ENCODE peak calls at places on chromosomes 16 and 17, in four cellular contexts. U, G, Z and P are unnamed samples.

GRCh38 chr16:24359490-24359889 is 103.4 kb downstream of the CACNG3 start:
- DNase-seq in U (no peak), G (no peak), Z (no peak), P (no peak)

GRCh38 chr16:57039148-57039812 is 49.9 kb downstream of the NLRC5 start:
- DNase-seq in U (no peak), G (no peak), Z (no peak), P (no peak)

GRCh38 chr16:11207646-11208045 is 48.4 kb downstream of the SOCS1 start:
- DNase-seq in U (no peak), G (no peak), Z (no peak), P (no peak)

GRCh38 chr16:64412578-64413280 is 709.1 kb downstream of the CDH11 start:
- DNase-seq in U (no peak), G (no peak), Z (no peak), P (no peak)

GRCh38 chr16:79139799-79140198 is 460.7 kb downstream of the MAF start:
- DNase-seq in U (no peak), G (no peak), Z (no peak), P (no peak)

GRCh38 chr17:65742433-65743312 is 181.2 kb upstream of the AXIN2 start:
- DNase-seq in U (no peak), G (no peak), Z (peak; percentile 70), P (no peak)

GRCh38 chr17:20225162-20226115 is 216.3 kb downstream of the SPECC1 start:
- DNase-seq in U (no peak), G (no peak), Z (no peak), P (no peak)

GRCh38 chr16:82368041-82368440 is 198.0 kb upstream of the MPHOSPH6 start:
- DNase-seq in U (no peak), G (peak; percentile 52), Z (peak; percentile 38), P (peak; percentile 59)

GRCh38 chr17:73196500-73196899 is 3.6 kb downstream of the COG1 start:
- DNase-seq in U (no peak), G (peak; percentile 39), Z (no peak), P (peak; percentile 63)

GRCh38 chr17:42407289-42407836 is 15.7 kb downstream of the CAVIN1 start:
- DNase-seq in U (peak; percentile 89), G (peak; percentile 82), Z (no peak), P (peak; percentile 94)

GRCh38 chr16:73154063-73154870 is 106.3 kb upstream of the ZFHX3 start:
- DNase-seq in U (peak; percentile 26), G (peak; percentile 25), Z (no peak), P (no peak)

GRCh38 chr17:35577826-35578194 is 561 bp downstream of the PEX12 start:
- DNase-seq in U (no peak), G (no peak), Z (no peak), P (no peak)

GRCh38 chr17:30920282-30920681 is 1.5 kb upstream of the ADAP2 start:
- DNase-seq in U (no peak), G (peak; percentile 29), Z (no peak), P (peak; percentile 51)
- TF ChIP-seq CTCF in U (no peak), G (no peak), Z (no peak), P (no peak)

GRCh38 chr17:57106836-57107497 is 21.9 kb downstream of the AKAP1 start:
- DNase-seq in U (no peak), G (no peak), Z (no peak), P (no peak)
- H3K4me1 ChIP-seq in U (peaks cover 64% of the 10 kb centered on the region), G (peaks cover 97% of the 10 kb centered on the region), Z (peaks cover 71% of the 10 kb centered on the region), P (peaks cover 83% of the 10 kb centered on the region)

GRCh38 chr16:8907096-8907495 is 24.9 kb downstream of the LITAFD start:
- DNase-seq in U (no peak), G (no peak), Z (no peak), P (no peak)

GRCh38 chr16:8904018-8904430 is 21.9 kb downstream of the LITAFD start:
- DNase-seq in U (peak; percentile 63), G (no peak), Z (no peak), P (no peak)

GRCh38 chr16:8908779-8909468 is 26.8 kb downstream of the LITAFD start:
- DNase-seq in U (no peak), G (no peak), Z (no peak), P (no peak)

GRCh38 chr16:8905168-8905762 is 23.1 kb downstream of the LITAFD start:
- DNase-seq in U (no peak), G (no peak), Z (peak; percentile 19), P (no peak)

GRCh38 chr16:8905795-8906591 is 23.8 kb downstream of the LITAFD start:
- DNase-seq in U (no peak), G (no peak), Z (no peak), P (no peak)
- TF ChIP-seq CTCF in U (no peak), G (no peak), Z (no peak), P (peak; percentile 6)

DNA sequence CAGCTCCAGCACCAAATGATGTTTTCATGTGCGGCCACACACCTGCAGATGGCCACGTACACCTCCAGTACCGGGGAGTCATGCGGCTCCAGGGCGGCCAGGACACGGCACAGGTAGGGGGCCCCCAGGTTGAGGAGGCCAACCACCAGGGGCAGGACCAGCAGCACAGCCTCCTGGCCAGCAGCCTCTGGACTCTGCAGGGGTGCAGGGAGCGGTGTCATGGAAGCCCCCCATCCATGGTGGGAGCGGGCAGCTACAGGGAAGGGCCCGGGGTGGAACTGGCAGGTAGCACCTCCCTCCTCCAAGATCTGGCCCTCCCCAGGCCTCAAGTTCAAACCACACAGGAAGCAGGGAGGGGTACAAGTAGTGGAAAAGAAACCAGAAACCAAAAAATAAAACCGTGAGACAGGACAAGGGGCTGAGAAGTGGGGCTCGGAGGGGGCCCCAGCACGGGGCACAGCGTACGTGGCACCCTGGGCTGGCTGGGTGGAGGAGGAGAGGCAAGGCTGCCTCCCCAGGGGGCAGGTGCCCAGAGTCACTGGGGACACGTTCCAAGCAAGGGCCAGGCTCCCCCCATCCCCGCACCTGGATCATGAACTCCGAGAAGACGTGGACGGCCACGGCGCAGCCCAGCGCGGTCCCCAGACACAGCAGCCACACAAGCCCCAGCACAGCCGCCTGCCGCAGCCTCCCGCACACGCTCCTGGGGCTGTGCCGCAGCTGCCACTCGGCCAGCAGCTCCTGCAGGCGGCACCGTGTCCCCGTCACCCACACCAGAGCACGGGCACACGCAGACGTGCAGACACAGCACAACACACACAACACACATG is 7.4 kb downstream of the TMC6 start:
- DNase-seq in U (no peak), G (peak; percentile 13), Z (no peak), P (no peak)
- H3K4me1 ChIP-seq in U (no peaks in the 10 kb centered on the region), G (peaks cover 42% of the 10 kb centered on the region), Z (no peaks in the 10 kb centered on the region), P (no peaks in the 10 kb centered on the region)

GRCh38 chr17:78825696-78826095 is 14.9 kb downstream of the USP36 start:
- DNase-seq in U (no peak), G (no peak), Z (no peak), P (no peak)

GRCh38 chr17:78822552-78822951 is 18.1 kb downstream of the USP36 start:
- DNase-seq in U (no peak), G (no peak), Z (no peak), P (peak; percentile 51)

GRCh38 chr17:78821961-78822360 is 18.7 kb downstream of the USP36 start:
- DNase-seq in U (no peak), G (no peak), Z (no peak), P (peak; percentile 26)

GRCh38 chr17:78824240-78824639 is 16.4 kb downstream of the USP36 start:
- DNase-seq in U (no peak), G (no peak), Z (no peak), P (no peak)

GRCh38 chr17:78823282-78824046 is 17.1 kb downstream of the USP36 start:
- DNase-seq in U (no peak), G (no peak), Z (no peak), P (no peak)
- TF ChIP-seq CTCF in U (no peak), G (no peak), Z (no peak), P (no peak)

GRCh38 chr16:69669577-69669976 is 56.8 kb downstream of the NQO1 start:
- DNase-seq in U (no peak), G (no peak), Z (no peak), P (no peak)
- H3K4me1 ChIP-seq in U (no peaks in the 10 kb centered on the region), G (no peaks in the 10 kb centered on the region), Z (peaks cover 20% of the 10 kb centered on the region), P (no peaks in the 10 kb centered on the region)

GRCh38 chr16:378821-379182 is 3.0 kb downstream of the PGAP6 start:
- DNase-seq in U (no peak), G (peak; percentile 12), Z (no peak), P (no peak)
- TF ChIP-seq CTCF in U (no peak), G (no peak), Z (no peak), P (no peak)

GRCh38 chr17:72119963-72120877 is 600 bp upstream of the SOX9 start:
- DNase-seq in U (peak; percentile 5), G (peak; percentile 49), Z (peak; percentile 64), P (peak; percentile 33)
- H3K4me1 ChIP-seq in U (peaks cover 11% of the 10 kb centered on the region), G (peaks cover 40% of the 10 kb centered on the region), Z (peaks cover 44% of the 10 kb centered on the region), P (peaks cover 5% of the 10 kb centered on the region)